ENCODE peak calls at places on chromosomes 4 and X, in ten cellular contexts. One of them, this sample, is unnamed.

GRCh38 chr4:127698789-127699200 is 31.4 kb upstream of the SLC25A31 start:
- DNase-seq in A549: peak
- DNase-seq in AG08395: peak
- DNase-seq in RWPE1: peak
- DNase-seq in GM13977: peak
- DNase-seq in stimulated activated CD8-positive, alpha-beta memory T cell treated with anti-CD3 and anti-CD28 coated beads, Interleukin-15, amount 100 ng/mL, for 24 hours: no peak
- DNase-seq in AML-193: peak
- DNase-seq in DMS79: no peak
- DNase-seq in NCI-H1436: no peak
- DNase-seq in mesendoderm: no peak
- DNase-seq in this sample: no peak

GRCh38 chr4:101600287-101600686 is 190.2 kb upstream of the BANK1 start:
- DNase-seq in AML-193: no peak
- DNase-seq in stimulated activated CD8-positive, alpha-beta memory T cell treated with anti-CD3 and anti-CD28 coated beads, Interleukin-15, amount 100 ng/mL, for 24 hours: no peak
- DNase-seq in NCI-H1436: no peak
- DNase-seq in A549: no peak
- DNase-seq in DMS79: no peak
- DNase-seq in RWPE1: no peak
- DNase-seq in GM13977: no peak
- DNase-seq in AG08395: no peak
- DNase-seq in mesendoderm: peak
- DNase-seq in this sample: no peak

GRCh38 chr4:7828011-7828720 is 111.5 kb downstream of the AFAP1 start:
- DNase-seq in DMS79: no peak
- DNase-seq in RWPE1: peak
- DNase-seq in stimulated activated CD8-positive, alpha-beta memory T cell treated with anti-CD3 and anti-CD28 coated beads, Interleukin-15, amount 100 ng/mL, for 24 hours: no peak
- DNase-seq in A549: no peak
- DNase-seq in GM13977: peak
- DNase-seq in AG08395: peak
- DNase-seq in mesendoderm: peak
- DNase-seq in NCI-H1436: no peak
- DNase-seq in AML-193: peak
- DNase-seq in this sample: no peak

GRCh38 chr4:1192091-1192492 is 19.7 kb upstream of the SPON2 start:
- DNase-seq in AML-193: no peak
- DNase-seq in NCI-H1436: no peak
- DNase-seq in RWPE1: peak
- DNase-seq in stimulated activated CD8-positive, alpha-beta memory T cell treated with anti-CD3 and anti-CD28 coated beads, Interleukin-15, amount 100 ng/mL, for 24 hours: no peak
- DNase-seq in GM13977: no peak
- DNase-seq in AG08395: peak
- DNase-seq in A549: peak
- DNase-seq in mesendoderm: no peak
- DNase-seq in DMS79: no peak
- DNase-seq in this sample: peak

GRCh38 chrX:23954396-23954795 is 46.6 kb downstream of the CXorf58 start:
- DNase-seq in DMS79: no peak
- DNase-seq in AML-193: no peak
- DNase-seq in GM13977: no peak
- DNase-seq in stimulated activated CD8-positive, alpha-beta memory T cell treated with anti-CD3 and anti-CD28 coated beads, Interleukin-15, amount 100 ng/mL, for 24 hours: no peak
- DNase-seq in mesendoderm: peak
- DNase-seq in RWPE1: no peak
- DNase-seq in A549: no peak
- DNase-seq in NCI-H1436: no peak
- DNase-seq in AG08395: no peak
- DNase-seq in this sample: no peak

GRCh38 chr4:109118635-109119034 is 183.8 kb downstream of the COL25A1 start:
- DNase-seq in NCI-H1436: no peak
- DNase-seq in GM13977: no peak
- DNase-seq in AML-193: no peak
- DNase-seq in RWPE1: no peak
- DNase-seq in mesendoderm: no peak
- DNase-seq in A549: no peak
- DNase-seq in DMS79: no peak
- DNase-seq in AG08395: no peak
- DNase-seq in stimulated activated CD8-positive, alpha-beta memory T cell treated with anti-CD3 and anti-CD28 coated beads, Interleukin-15, amount 100 ng/mL, for 24 hours: no peak
- DNase-seq in this sample: no peak

GRCh38 chrX:1599791-1600405 is 8.5 kb downstream of the AKAP17A start:
- DNase-seq in GM13977: no peak
- DNase-seq in NCI-H1436: no peak
- DNase-seq in stimulated activated CD8-positive, alpha-beta memory T cell treated with anti-CD3 and anti-CD28 coated beads, Interleukin-15, amount 100 ng/mL, for 24 hours: no peak
- DNase-seq in DMS79: no peak
- DNase-seq in AG08395: no peak
- DNase-seq in AML-193: no peak
- DNase-seq in RWPE1: no peak
- DNase-seq in A549: no peak
- DNase-seq in mesendoderm: no peak
- DNase-seq in this sample: no peak

GRCh38 chrX:22186165-22186564 is 86.5 kb upstream of the CBLL2 start:
- DNase-seq in AG08395: no peak
- DNase-seq in DMS79: no peak
- DNase-seq in AML-193: no peak
- DNase-seq in RWPE1: no peak
- DNase-seq in stimulated activated CD8-positive, alpha-beta memory T cell treated with anti-CD3 and anti-CD28 coated beads, Interleukin-15, amount 100 ng/mL, for 24 hours: no peak
- DNase-seq in mesendoderm: no peak
- DNase-seq in A549: no peak
- DNase-seq in GM13977: no peak
- DNase-seq in NCI-H1436: no peak
- DNase-seq in this sample: no peak

GRCh38 chr4:3871181-3871852 is 105.1 kb downstream of the ADRA2C start:
- DNase-seq in stimulated activated CD8-positive, alpha-beta memory T cell treated with anti-CD3 and anti-CD28 coated beads, Interleukin-15, amount 100 ng/mL, for 24 hours: no peak
- DNase-seq in GM13977: no peak
- DNase-seq in DMS79: no peak
- DNase-seq in mesendoderm: peak
- DNase-seq in NCI-H1436: peak
- DNase-seq in AML-193: no peak
- DNase-seq in AG08395: no peak
- DNase-seq in RWPE1: no peak
- DNase-seq in A549: no peak
- DNase-seq in this sample: peak

GRCh38 chr4:71050809-71051208 is 57.4 kb downstream of the DCK start:
- DNase-seq in A549: no peak
- DNase-seq in DMS79: no peak
- DNase-seq in mesendoderm: no peak
- DNase-seq in RWPE1: peak
- DNase-seq in NCI-H1436: no peak
- DNase-seq in AML-193: no peak
- DNase-seq in AG08395: peak
- DNase-seq in stimulated activated CD8-positive, alpha-beta memory T cell treated with anti-CD3 and anti-CD28 coated beads, Interleukin-15, amount 100 ng/mL, for 24 hours: no peak
- DNase-seq in GM13977: no peak
- DNase-seq in this sample: no peak

GRCh38 chr4:67776746-67777145 is 22.6 kb upstream of the GNRHR start:
- DNase-seq in AML-193: no peak
- DNase-seq in GM13977: no peak
- DNase-seq in mesendoderm: peak
- DNase-seq in stimulated activated CD8-positive, alpha-beta memory T cell treated with anti-CD3 and anti-CD28 coated beads, Interleukin-15, amount 100 ng/mL, for 24 hours: no peak
- DNase-seq in RWPE1: no peak
- DNase-seq in AG08395: no peak
- DNase-seq in A549: no peak
- DNase-seq in NCI-H1436: no peak
- DNase-seq in DMS79: no peak
- DNase-seq in this sample: no peak

GRCh38 chrX:71095971-71096701 is 485 bp downstream of the FOXO4 start:
- DNase-seq in AG08395: no peak
- DNase-seq in AML-193: no peak
- DNase-seq in stimulated activated CD8-positive, alpha-beta memory T cell treated with anti-CD3 and anti-CD28 coated beads, Interleukin-15, amount 100 ng/mL, for 24 hours: no peak
- DNase-seq in NCI-H1436: peak
- DNase-seq in DMS79: peak
- DNase-seq in A549: no peak
- DNase-seq in RWPE1: peak
- DNase-seq in GM13977: no peak
- DNase-seq in mesendoderm: peak
- DNase-seq in this sample: no peak